ENCODE peak calls at places on chromosome 2, in five cellular contexts. U is NB4, R is AG09319, J is upper lobe of left lung, W is spleen. T is an unnamed sample.

GRCh38 chr2:37297632-37298031 is 27.0 kb downstream of the PRKD3 start:
- DNase-seq in U (no peak), R (no peak), J (no peak), W (no peak), T (no peak)

GRCh38 chr2:19048593-19049264 is 309.7 kb downstream of the OSR1 start:
- DNase-seq in U (no peak), R (no peak), J (no peak), W (no peak), T (peak)

GRCh38 chr2:198374375-198375072 is 570.1 kb downstream of the PLCL1 start:
- DNase-seq in U (peak), R (peak), J (no peak), W (no peak), T (peak)

GRCh38 chr2:156787517-156787916 is 351.3 kb downstream of the GPD2 start:
- DNase-seq in U (no peak), R (no peak), J (no peak), W (no peak), T (no peak)

GRCh38 chr2:207673431-207673830 is 38.0 kb upstream of the CCNYL1 start:
- DNase-seq in U (no peak), R (no peak), J (no peak), W (no peak), T (no peak)

GRCh38 chr2:11583203-11583752 is 49.4 kb downstream of the GREB1 start:
- DNase-seq in U (no peak), R (no peak), J (no peak), W (no peak), T (no peak)

GRCh38 chr2:110799376-110799775 is 67.0 kb downstream of the ACOXL start:
- DNase-seq in U (no peak), R (no peak), J (no peak), W (no peak), T (no peak)

GRCh38 chr2:62217980-62218379 is 22.1 kb downstream of the B3GNT2 start:
- DNase-seq in U (no peak), R (no peak), J (no peak), W (no peak), T (no peak)

GRCh38 chr2:70367722-70368323 is 66.0 kb upstream of the FAM136A start:
- DNase-seq in U (no peak), R (no peak), J (no peak), W (no peak), T (peak)

GRCh38 chr2:142165790-142166189 is 35.0 kb upstream of the LRP1B start:
- DNase-seq in U (peak), R (no peak), J (no peak), W (no peak), T (no peak)

GRCh38 chr2:211401328-211401727 is 844.9 kb downstream of the CPS1 start:
- DNase-seq in U (no peak), R (no peak), J (no peak), W (no peak), T (no peak)

GRCh38 chr2:27078267-27079194 is at the start of gene EMILIN1:
- DNase-seq in U (no peak), R (peak), J (peak), W (peak), T (peak)

GRCh38 chr2:240426797-240427721 is 8.4 kb upstream of the GPC1 start:
- DNase-seq in U (no peak), R (no peak), J (no peak), W (peak), T (no peak)

GRCh38 chr2:164205347-164205746 is 415.9 kb downstream of the GRB14 start:
- DNase-seq in U (no peak), R (peak), J (no peak), W (no peak), T (no peak)

GRCh38 chr2:182181381-182181780 is 195.7 kb downstream of the PPP1R1C start:
- DNase-seq in U (no peak), R (no peak), J (no peak), W (no peak), T (no peak)

GRCh38 chr2:27573452-27573851 is 9.4 kb upstream of the ZNF512 start:
- DNase-seq in U (no peak), R (no peak), J (no peak), W (no peak), T (no peak)

GRCh38 chr2:134491796-134492441 is 226.9 kb downstream of the TMEM163 start:
- DNase-seq in U (peak), R (no peak), J (no peak), W (no peak), T (no peak)

GRCh38 chr2:23760746-23761145 is 166.2 kb downstream of the ATAD2B start:
- DNase-seq in U (peak), R (no peak), J (no peak), W (no peak), T (no peak)

GRCh38 chr2:240963376-240964220 is 34.8 kb upstream of the SNED1 start:
- DNase-seq in U (no peak), R (no peak), J (peak), W (peak), T (no peak)

GRCh38 chr2:120419073-120419472 is 73.1 kb downstream of the INHBB start:
- DNase-seq in U (no peak), R (no peak), J (peak), W (peak), T (no peak)

GRCh38 chr2:223313101-223313500 is 261.1 kb downstream of the KCNE4 start:
- DNase-seq in U (no peak), R (no peak), J (no peak), W (no peak), T (no peak)

GRCh38 chr2:120598416-120598815 is 137.3 kb upstream of the GLI2 start:
- DNase-seq in U (no peak), R (no peak), J (no peak), W (peak), T (no peak)

GRCh38 chr2:220614064-220614463 is 958.0 kb downstream of the EPHA4 start:
- DNase-seq in U (no peak), R (no peak), J (no peak), W (no peak), T (no peak)

GRCh38 chr2:172179045-172179742 is 76.5 kb upstream of the DLX2 start:
- DNase-seq in U (peak), R (no peak), J (no peak), W (no peak), T (peak)

GRCh38 chr2:179311071-179311470 is 46.4 kb upstream of the SESTD1 start:
- DNase-seq in U (no peak), R (no peak), J (no peak), W (no peak), T (no peak)

GRCh38 chr2:205772983-205773382 is 90.7 kb downstream of the NRP2 start:
- DNase-seq in U (no peak), R (no peak), J (no peak), W (no peak), T (no peak)

GRCh38 chr2:241011751-241012510 is 13.5 kb downstream of the SNED1 start:
- DNase-seq in U (no peak), R (no peak), J (peak), W (peak), T (no peak)

GRCh38 chr2:133497261-133497893 is 70.9 kb downstream of the NCKAP5 start:
- DNase-seq in U (no peak), R (no peak), J (no peak), W (no peak), T (no peak)

GRCh38 chr2:160033732-160034392 is 28.6 kb downstream of the PLA2R1 start:
- DNase-seq in U (no peak), R (peak), J (no peak), W (no peak), T (no peak)

GRCh38 chr2:90069290-90069894 is 1377.9 kb downstream of the RPIA start:
- DNase-seq in U (peak), R (peak), J (peak), W (no peak), T (peak)

GRCh38 chr2:124683536-124684407 is 658.7 kb downstream of the CNTNAP5 start:
- DNase-seq in U (no peak), R (no peak), J (no peak), W (no peak), T (no peak)

GRCh38 chr2:216319771-216320170 is 52.5 kb downstream of the MARCHF4 start:
- DNase-seq in U (no peak), R (no peak), J (no peak), W (no peak), T (no peak)

GRCh38 chr2:170843656-170844055 is 27.0 kb downstream of the GAD1 start:
- DNase-seq in U (peak), R (no peak), J (no peak), W (no peak), T (no peak)

GRCh38 chr2:13522917-13523821 is 806.4 kb downstream of the TRIB2 start:
- DNase-seq in U (no peak), R (no peak), J (no peak), W (no peak), T (no peak)

GRCh38 chr2:78978340-78978739 is 47.2 kb upstream of the REG3G start:
- DNase-seq in U (no peak), R (no peak), J (no peak), W (no peak), T (no peak)

GRCh38 chr2:190804182-190804795 is 76.3 kb upstream of the GLS start:
- DNase-seq in U (peak), R (no peak), J (no peak), W (no peak), T (no peak)

GRCh38 chr2:32212293-32212692 is 46.6 kb downstream of the SLC30A6 start:
- DNase-seq in U (no peak), R (no peak), J (no peak), W (no peak), T (no peak)
- TF ChIP-seq CTCF in U (no peak), R (no peak), J (no peak), W (no peak), T (no peak)

DNA sequence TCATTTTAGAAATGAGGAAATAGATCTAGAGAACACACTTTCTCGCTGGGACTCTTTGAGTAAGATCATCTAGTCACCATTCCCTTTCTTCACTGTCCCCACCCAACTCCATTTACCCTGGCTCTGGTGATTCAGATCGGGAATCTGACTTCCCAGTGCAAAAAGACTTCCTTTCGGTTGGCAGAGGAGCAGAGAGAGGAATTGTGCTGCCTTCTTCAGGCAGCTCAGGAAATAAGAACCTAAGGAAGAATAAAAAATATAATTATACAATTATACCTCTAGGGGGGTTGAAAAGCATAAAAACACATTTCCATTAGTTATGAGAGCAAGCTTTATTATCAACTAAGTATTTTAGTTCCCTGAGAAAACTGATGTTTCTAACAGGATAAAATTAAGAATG is 9.3 kb upstream of the MPP4 start:
- DNase-seq in U (no peak), R (no peak), J (no peak), W (no peak), T (no peak)
- TF ChIP-seq CTCF in U (no peak), R (peak), J (no peak), W (no peak), T (no peak)

DNA sequence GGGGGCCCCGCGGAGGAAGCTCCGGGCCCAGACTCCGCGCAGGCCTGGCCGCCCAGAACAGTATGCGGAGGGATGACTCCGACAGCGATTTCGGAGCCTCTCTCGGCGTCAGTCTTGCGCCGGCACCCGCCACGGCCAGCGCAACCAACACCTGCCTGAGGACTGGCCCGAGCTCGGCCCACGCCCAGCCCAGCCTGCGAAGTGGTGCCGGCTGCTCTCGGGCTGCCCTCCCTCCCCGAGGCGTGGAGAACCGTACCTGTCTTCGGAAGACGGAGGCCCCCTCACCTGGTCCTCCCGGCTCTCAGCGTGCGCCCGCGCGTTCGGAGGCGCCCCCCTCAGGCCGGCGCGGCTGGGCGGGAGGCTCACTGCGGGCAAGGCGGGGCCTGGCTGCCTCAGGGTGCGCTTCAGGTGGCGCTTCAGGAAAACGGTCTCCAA is at the start of gene M1AP:
- DNase-seq in U (no peak), R (no peak), J (peak), W (no peak), T (peak)
- TF ChIP-seq CTCF in U (no peak), R (peak), J (no peak), W (no peak), T (no peak)

GRCh38 chr2:237725661-237726060 is 72.9 kb upstream of the RBM44 start:
- DNase-seq in U (peak), R (no peak), J (no peak), W (no peak), T (peak)
- TF ChIP-seq CTCF in U (no peak), R (no peak), J (no peak), W (no peak), T (no peak)

GRCh38 chr2:237555560-237555959 is 10.8 kb upstream of the PRLH start:
- DNase-seq in U (no peak), R (no peak), J (no peak), W (no peak), T (no peak)

GRCh38 chr2:237561221-237561620 is 5.2 kb upstream of the PRLH start:
- DNase-seq in U (no peak), R (no peak), J (no peak), W (peak), T (no peak)

GRCh38 chr2:237556773-237557632 is 9.4 kb upstream of the PRLH start:
- DNase-seq in U (no peak), R (no peak), J (no peak), W (no peak), T (no peak)

GRCh38 chr2:237557633-237558015 is 8.8 kb upstream of the PRLH start:
- DNase-seq in U (no peak), R (no peak), J (no peak), W (peak), T (no peak)

DNA sequence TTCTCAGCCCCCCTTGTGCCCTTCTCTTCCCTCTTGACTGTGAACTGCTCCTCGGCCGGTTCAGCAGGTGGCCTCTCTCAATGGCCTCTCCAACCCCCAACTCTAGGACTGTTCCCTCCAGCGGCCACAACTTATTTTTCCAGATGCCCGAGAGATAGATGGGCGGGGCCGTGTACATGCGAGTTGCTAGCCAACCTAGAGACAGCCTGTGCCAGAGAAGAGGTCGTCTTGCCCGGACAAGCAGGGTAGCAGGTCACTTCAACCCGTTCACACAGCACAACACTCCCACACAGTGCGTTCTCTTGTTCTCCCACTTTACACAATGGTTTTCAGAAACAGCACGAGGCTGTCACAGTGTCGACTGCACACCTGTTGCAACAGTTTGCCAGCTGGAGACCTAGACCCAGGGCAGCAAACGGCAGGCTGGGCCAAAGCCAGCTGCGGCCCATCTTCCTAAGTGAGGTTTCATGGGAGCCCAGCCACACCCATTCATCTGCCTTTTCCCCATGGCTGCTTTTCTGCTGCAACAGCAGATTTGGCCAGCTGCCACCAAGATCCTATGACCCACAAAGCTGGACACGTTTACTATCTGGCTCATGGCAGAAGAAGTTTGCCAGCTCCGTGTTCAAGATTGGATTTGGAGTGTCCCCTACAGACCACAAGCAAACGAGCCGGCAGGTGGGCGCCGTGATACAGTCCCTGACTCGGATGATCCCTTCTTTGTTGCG is 7.3 kb upstream of the PRLH start:
- DNase-seq in U (no peak), R (peak), J (no peak), W (peak), T (peak)
- TF ChIP-seq CTCF in U (no peak), R (no peak), J (no peak), W (no peak), T (no peak)

GRCh38 chr2:231361701-231362588 is 33.6 kb upstream of the B3GNT7 start:
- DNase-seq in U (peak), R (no peak), J (no peak), W (no peak), T (no peak)
- TF ChIP-seq CTCF in U (peak), R (no peak), J (peak), W (no peak), T (no peak)

DNA sequence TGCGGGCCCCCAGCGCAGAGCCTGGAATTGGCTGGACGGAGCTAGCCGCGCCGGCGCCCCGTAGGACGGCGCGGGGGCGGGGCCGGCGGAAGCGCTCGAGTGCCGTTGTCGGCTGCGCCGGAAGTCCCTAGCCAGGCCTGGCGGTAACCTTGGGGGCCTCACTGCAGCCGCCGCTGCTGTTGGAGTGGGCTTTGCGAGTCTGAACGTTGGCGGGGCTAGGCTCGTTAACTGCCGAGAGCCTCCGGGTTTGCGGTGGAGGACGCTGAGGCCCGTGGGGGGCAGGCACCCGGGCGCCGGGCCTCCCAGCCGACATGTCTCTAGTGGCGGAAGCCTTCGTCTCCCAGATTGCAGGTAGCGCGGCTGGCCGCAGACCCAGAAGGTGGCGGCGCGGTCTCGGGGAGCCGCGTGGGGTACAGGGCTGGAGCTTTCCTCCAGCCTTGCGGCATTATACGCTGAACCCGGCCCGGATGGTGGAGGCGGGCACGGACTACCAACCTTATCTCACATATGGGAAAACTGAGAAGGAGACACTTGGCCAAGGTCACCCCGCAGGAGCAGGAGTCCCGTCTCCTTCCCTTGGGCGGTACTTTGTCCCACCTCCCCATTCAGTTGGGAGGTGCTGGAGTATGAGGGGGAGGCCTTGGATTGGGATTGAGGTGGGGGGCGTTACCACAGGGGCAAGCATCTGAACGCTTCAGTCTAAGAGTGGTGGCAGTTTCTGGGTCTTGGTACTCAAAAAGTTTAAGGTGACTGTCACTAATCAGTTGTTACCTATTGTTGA is at the start of gene MTX2:
- DNase-seq in U (peak), R (no peak), J (peak), W (peak), T (peak)
- TF ChIP-seq CTCF in U (no peak), R (no peak), J (peak), W (peak), T (no peak)

DNA sequence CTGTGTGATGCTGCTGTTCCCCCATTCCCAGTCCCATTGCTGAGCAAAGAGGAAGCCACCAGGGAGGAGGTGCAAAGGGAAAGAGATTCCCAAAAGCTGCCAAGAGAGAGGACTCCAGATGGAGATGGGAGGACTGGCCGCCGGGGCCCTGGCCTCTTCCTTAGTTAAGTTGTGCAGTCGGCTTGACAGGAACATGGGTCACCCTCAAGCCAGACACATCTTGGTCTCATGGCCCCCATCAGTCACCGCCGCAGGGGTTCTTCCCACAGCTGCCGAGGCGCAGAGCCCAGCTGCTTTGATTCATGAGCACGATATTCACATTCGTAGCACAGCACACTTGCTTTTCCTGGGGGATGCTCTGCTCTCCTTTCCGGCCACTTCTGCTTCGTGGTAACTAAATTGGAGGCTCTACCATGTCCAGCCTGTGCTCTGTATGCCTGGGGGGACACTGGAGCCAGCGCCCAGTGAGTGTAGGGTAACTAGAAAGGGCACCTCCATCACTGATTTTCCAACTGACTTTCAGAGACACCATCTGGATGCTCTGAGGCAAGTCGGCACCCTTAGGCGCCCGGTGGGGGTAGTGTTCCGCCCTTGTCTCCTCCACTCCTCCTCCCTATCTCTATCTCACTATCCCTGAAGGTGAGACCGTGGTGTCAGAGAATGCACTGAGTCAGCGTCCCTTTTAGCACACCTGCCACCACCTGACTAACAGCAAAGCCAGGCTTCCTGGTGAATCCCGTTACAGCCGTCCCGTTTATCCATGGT is 13.3 kb downstream of the TWIST2 start:
- DNase-seq in U (no peak), R (no peak), J (no peak), W (peak), T (no peak)
- TF ChIP-seq CTCF in U (no peak), R (no peak), J (no peak), W (no peak), T (no peak)

GRCh38 chr2:21418456-21418855 is 294.7 kb downstream of the TDRD15 start:
- DNase-seq in U (no peak), R (no peak), J (no peak), W (no peak), T (no peak)

GRCh38 chr2:21423854-21424253 is 300.1 kb downstream of the TDRD15 start:
- DNase-seq in U (no peak), R (no peak), J (no peak), W (no peak), T (no peak)

GRCh38 chr2:21422724-21423522 is 299.2 kb downstream of the TDRD15 start:
- DNase-seq in U (no peak), R (no peak), J (no peak), W (no peak), T (no peak)

GRCh38 chr2:21424375-21424774 is 300.6 kb downstream of the TDRD15 start:
- DNase-seq in U (no peak), R (no peak), J (no peak), W (no peak), T (no peak)

GRCh38 chr2:21422050-21422449 is 298.3 kb downstream of the TDRD15 start:
- DNase-seq in U (peak), R (no peak), J (peak), W (no peak), T (peak)
- TF ChIP-seq CTCF in U (peak), R (no peak), J (no peak), W (peak), T (no peak)